ENCODE peak calls at places on chromosomes 5 and 9, in ten cellular contexts. One of them, this sample, is unnamed.

GRCh38 chr5:18088020-18088579 is 453.8 kb downstream of the TAF11L14 start:
- DNase-seq in heart left ventricle: no peak
- DNase-seq in stomach: no peak
- DNase-seq in A549: no peak
- DNase-seq in psoas muscle: no peak
- DNase-seq in MM.1S: no peak
- DNase-seq in suprapubic skin: no peak
- DNase-seq in BE2C: no peak
- DNase-seq in heart right ventricle: no peak
- DNase-seq in hepatocyte: no peak
- DNase-seq in this sample: no peak

GRCh38 chr9:24587883-24588282 is 42.2 kb upstream of the IZUMO3 start:
- DNase-seq in heart left ventricle: no peak
- DNase-seq in stomach: no peak
- DNase-seq in A549: no peak
- DNase-seq in psoas muscle: no peak
- DNase-seq in MM.1S: no peak
- DNase-seq in suprapubic skin: no peak
- DNase-seq in BE2C: no peak
- DNase-seq in heart right ventricle: no peak
- DNase-seq in hepatocyte: no peak
- DNase-seq in this sample: no peak

GRCh38 chr9:128945798-128946501 is 1.5 kb downstream of the DOLK start:
- DNase-seq in heart left ventricle: no peak
- DNase-seq in stomach: no peak
- DNase-seq in A549: no peak
- DNase-seq in psoas muscle: peak; percentile 28
- DNase-seq in MM.1S: no peak
- DNase-seq in suprapubic skin: peak; percentile 72
- DNase-seq in BE2C: no peak
- DNase-seq in heart right ventricle: no peak
- DNase-seq in hepatocyte: no peak
- DNase-seq in this sample: no peak

GRCh38 chr5:103617090-103617489 is 54.5 kb upstream of the NUDT12 start:
- DNase-seq in heart left ventricle: no peak
- DNase-seq in stomach: no peak
- DNase-seq in A549: no peak
- DNase-seq in psoas muscle: no peak
- DNase-seq in MM.1S: no peak
- DNase-seq in suprapubic skin: no peak
- DNase-seq in BE2C: no peak
- DNase-seq in heart right ventricle: no peak
- DNase-seq in hepatocyte: no peak
- DNase-seq in this sample: no peak

GRCh38 chr5:77306531-77306930 is 96.1 kb downstream of the PDE8B start:
- DNase-seq in heart left ventricle: no peak
- DNase-seq in stomach: no peak
- DNase-seq in A549: no peak
- DNase-seq in psoas muscle: no peak
- DNase-seq in MM.1S: no peak
- DNase-seq in suprapubic skin: no peak
- DNase-seq in BE2C: no peak
- DNase-seq in heart right ventricle: no peak
- DNase-seq in hepatocyte: no peak
- DNase-seq in this sample: peak; percentile 33

GRCh38 chr5:111772456-111772855 is 15.5 kb upstream of the NREP start:
- DNase-seq in heart left ventricle: no peak
- DNase-seq in stomach: no peak
- DNase-seq in A549: peak; percentile 33
- DNase-seq in psoas muscle: no peak
- DNase-seq in MM.1S: no peak
- DNase-seq in suprapubic skin: no peak
- DNase-seq in BE2C: peak; percentile 32
- DNase-seq in heart right ventricle: no peak
- DNase-seq in hepatocyte: peak; percentile 26
- DNase-seq in this sample: peak; percentile 89

GRCh38 chr5:139091439-139092156 is 106.6 kb downstream of the SIL1 start:
- DNase-seq in heart left ventricle: no peak
- DNase-seq in stomach: no peak
- DNase-seq in A549: no peak
- DNase-seq in psoas muscle: no peak
- DNase-seq in MM.1S: no peak
- DNase-seq in suprapubic skin: no peak
- DNase-seq in BE2C: no peak
- DNase-seq in heart right ventricle: no peak
- DNase-seq in hepatocyte: peak; percentile 11
- DNase-seq in this sample: no peak

GRCh38 chr5:58923355-58923754 is 340.5 kb downstream of the RAB3C start:
- DNase-seq in heart left ventricle: no peak
- DNase-seq in stomach: no peak
- DNase-seq in A549: no peak
- DNase-seq in psoas muscle: no peak
- DNase-seq in MM.1S: no peak
- DNase-seq in suprapubic skin: no peak
- DNase-seq in BE2C: no peak
- DNase-seq in heart right ventricle: no peak
- DNase-seq in hepatocyte: no peak
- DNase-seq in this sample: no peak

GRCh38 chr5:79936644-79937216 is 54.3 kb downstream of the MTX3 start:
- DNase-seq in heart left ventricle: no peak
- DNase-seq in stomach: no peak
- DNase-seq in A549: no peak
- DNase-seq in psoas muscle: no peak
- DNase-seq in MM.1S: no peak
- DNase-seq in suprapubic skin: no peak
- DNase-seq in BE2C: no peak
- DNase-seq in heart right ventricle: no peak
- DNase-seq in hepatocyte: no peak
- DNase-seq in this sample: no peak

GRCh38 chr9:95776131-95776530 is 99.4 kb upstream of the ERCC6L2 start:
- DNase-seq in heart left ventricle: no peak
- DNase-seq in stomach: no peak
- DNase-seq in A549: no peak
- DNase-seq in psoas muscle: no peak
- DNase-seq in MM.1S: no peak
- DNase-seq in suprapubic skin: no peak
- DNase-seq in BE2C: no peak
- DNase-seq in heart right ventricle: no peak
- DNase-seq in hepatocyte: no peak
- DNase-seq in this sample: no peak

GRCh38 chr5:2175842-2176404 is 293.2 kb upstream of the IRX4 start:
- DNase-seq in heart left ventricle: no peak
- DNase-seq in stomach: no peak
- DNase-seq in A549: no peak
- DNase-seq in psoas muscle: no peak
- DNase-seq in MM.1S: no peak
- DNase-seq in suprapubic skin: no peak
- DNase-seq in BE2C: no peak
- DNase-seq in heart right ventricle: no peak
- DNase-seq in hepatocyte: no peak
- DNase-seq in this sample: no peak

GRCh38 chr9:113456235-113456634 is 7.3 kb upstream of the RGS3 start:
- DNase-seq in heart left ventricle: no peak
- DNase-seq in stomach: no peak
- DNase-seq in A549: no peak
- DNase-seq in psoas muscle: no peak
- DNase-seq in MM.1S: no peak
- DNase-seq in suprapubic skin: no peak
- DNase-seq in BE2C: no peak
- DNase-seq in heart right ventricle: no peak
- DNase-seq in hepatocyte: no peak
- DNase-seq in this sample: no peak

GRCh38 chr5:107680099-107680498 is 9.4 kb upstream of the EFNA5 start:
- DNase-seq in heart left ventricle: no peak
- DNase-seq in stomach: no peak
- DNase-seq in A549: no peak
- DNase-seq in psoas muscle: no peak
- DNase-seq in MM.1S: no peak
- DNase-seq in suprapubic skin: no peak
- DNase-seq in BE2C: no peak
- DNase-seq in heart right ventricle: no peak
- DNase-seq in hepatocyte: no peak
- DNase-seq in this sample: no peak

GRCh38 chr9:92384373-92384772 is 20.0 kb downstream of the OGN start:
- DNase-seq in heart left ventricle: no peak
- DNase-seq in stomach: no peak
- DNase-seq in A549: no peak
- DNase-seq in psoas muscle: no peak
- DNase-seq in MM.1S: no peak
- DNase-seq in suprapubic skin: no peak
- DNase-seq in BE2C: no peak
- DNase-seq in heart right ventricle: no peak
- DNase-seq in hepatocyte: no peak
- DNase-seq in this sample: no peak

DNA sequence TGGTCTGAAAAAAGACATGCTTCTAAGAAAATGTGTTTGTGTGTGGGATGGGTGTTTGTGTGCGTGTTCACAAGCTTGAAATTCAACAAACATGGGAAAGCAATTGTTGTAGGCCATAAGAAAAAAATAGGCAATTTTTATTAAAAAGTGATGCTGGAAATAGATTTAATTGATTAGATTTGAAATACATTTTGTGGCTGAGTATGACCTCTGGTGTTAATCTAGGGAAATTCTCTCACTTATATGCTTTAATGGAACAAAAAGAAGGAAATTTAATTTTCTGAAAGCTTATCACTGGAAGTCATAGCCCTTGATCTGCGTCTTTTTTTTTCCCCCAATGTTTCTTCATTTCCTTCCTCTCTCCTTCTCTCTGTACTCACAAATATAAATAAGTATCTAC is 3.5 kb upstream of the KCNN2 start:
- DNase-seq in heart left ventricle: no peak
- DNase-seq in stomach: no peak
- DNase-seq in A549: no peak
- DNase-seq in psoas muscle: no peak
- DNase-seq in MM.1S: no peak
- DNase-seq in suprapubic skin: no peak
- DNase-seq in BE2C: no peak
- DNase-seq in heart right ventricle: no peak
- DNase-seq in hepatocyte: no peak
- DNase-seq in this sample: no peak
- H3K9me3 ChIP-seq in heart left ventricle: no peaks in the 10 kb centered on the region
- H3K9me3 ChIP-seq in stomach: no peaks in the 10 kb centered on the region
- H3K9me3 ChIP-seq in A549: no peaks in the 10 kb centered on the region
- H3K9me3 ChIP-seq in psoas muscle: no peaks in the 10 kb centered on the region
- H3K9me3 ChIP-seq in MM.1S: no peaks in the 10 kb centered on the region
- H3K9me3 ChIP-seq in suprapubic skin: no peaks in the 10 kb centered on the region
- H3K9me3 ChIP-seq in BE2C: no peaks in the 10 kb centered on the region
- H3K9me3 ChIP-seq in heart right ventricle: no peaks in the 10 kb centered on the region
- H3K9me3 ChIP-seq in hepatocyte: no peaks in the 10 kb centered on the region
- H3K9me3 ChIP-seq in this sample: no peaks in the 10 kb centered on the region

GRCh38 chr5:97488126-97488668 is 305.1 kb upstream of the RIOK2 start:
- DNase-seq in heart left ventricle: no peak
- DNase-seq in stomach: no peak
- DNase-seq in A549: no peak
- DNase-seq in psoas muscle: no peak
- DNase-seq in MM.1S: no peak
- DNase-seq in suprapubic skin: no peak
- DNase-seq in BE2C: no peak
- DNase-seq in heart right ventricle: no peak
- DNase-seq in hepatocyte: no peak
- DNase-seq in this sample: no peak

GRCh38 chr5:97494465-97494864 is 311.4 kb upstream of the RIOK2 start:
- DNase-seq in heart left ventricle: no peak
- DNase-seq in stomach: no peak
- DNase-seq in A549: no peak
- DNase-seq in psoas muscle: no peak
- DNase-seq in MM.1S: no peak
- DNase-seq in suprapubic skin: no peak
- DNase-seq in BE2C: no peak
- DNase-seq in heart right ventricle: no peak
- DNase-seq in hepatocyte: no peak
- DNase-seq in this sample: no peak

DNA sequence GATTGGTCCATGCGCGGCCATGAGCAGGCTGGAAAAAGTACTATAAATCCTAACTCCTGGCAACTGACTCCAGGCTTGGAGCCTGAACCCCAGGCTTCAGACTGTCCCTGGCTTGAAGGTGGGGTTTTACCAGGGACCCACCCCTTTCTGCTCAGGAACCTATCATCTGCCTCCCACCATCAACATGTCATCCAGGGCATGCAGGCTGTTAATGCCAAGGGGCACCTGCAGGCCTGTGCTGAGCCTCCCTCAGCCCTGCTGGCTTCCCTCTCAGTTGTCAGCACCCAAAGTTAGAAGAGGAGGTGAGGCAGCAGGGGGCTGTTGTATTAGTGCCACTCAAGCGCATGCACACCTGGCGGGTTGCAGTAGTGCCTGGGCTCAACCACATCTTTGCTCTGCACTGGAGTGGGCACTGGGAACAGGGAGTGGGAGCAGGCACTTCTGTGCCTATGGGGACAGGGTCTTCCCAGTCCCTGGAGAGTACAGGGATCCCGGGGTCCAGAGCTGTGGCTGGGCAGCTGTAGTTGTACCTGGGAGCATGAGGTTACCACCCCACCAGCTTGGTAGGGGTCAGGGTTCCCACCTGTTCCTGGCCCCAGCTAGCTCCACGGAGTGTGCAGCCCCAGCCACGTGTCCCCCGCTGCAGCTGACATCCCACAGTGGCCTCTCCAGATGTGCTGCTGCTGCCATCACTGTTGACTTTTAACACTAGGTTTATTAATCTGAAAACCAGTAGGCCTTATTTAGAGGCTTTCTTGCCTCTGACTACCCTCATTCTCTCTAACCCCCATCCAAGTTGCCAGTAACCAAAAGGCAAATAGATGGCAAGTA is 306.2 kb upstream of the RIOK2 start:
- DNase-seq in heart left ventricle: no peak
- DNase-seq in stomach: no peak
- DNase-seq in A549: no peak
- DNase-seq in psoas muscle: no peak
- DNase-seq in MM.1S: no peak
- DNase-seq in suprapubic skin: no peak
- DNase-seq in BE2C: no peak
- DNase-seq in heart right ventricle: no peak
- DNase-seq in hepatocyte: no peak
- DNase-seq in this sample: no peak
- TF ChIP-seq CTCF in heart left ventricle: no peak
- TF ChIP-seq CTCF in stomach: no peak
- TF ChIP-seq CTCF in A549: no peak
- TF ChIP-seq CTCF in psoas muscle: no peak
- TF ChIP-seq CTCF in MM.1S: no peak
- TF ChIP-seq CTCF in suprapubic skin: no peak
- TF ChIP-seq CTCF in BE2C: no peak
- TF ChIP-seq CTCF in heart right ventricle: no peak
- TF ChIP-seq CTCF in hepatocyte: no peak
- TF ChIP-seq CTCF in this sample: no peak

GRCh38 chr9:98184326-98184725 is 8.1 kb downstream of the CORO2A start:
- DNase-seq in heart left ventricle: no peak
- DNase-seq in stomach: no peak
- DNase-seq in A549: no peak
- DNase-seq in psoas muscle: peak; percentile 2
- DNase-seq in MM.1S: no peak
- DNase-seq in suprapubic skin: no peak
- DNase-seq in BE2C: no peak
- DNase-seq in heart right ventricle: no peak
- DNase-seq in hepatocyte: no peak
- DNase-seq in this sample: no peak
- H3K4me3 ChIP-seq in heart left ventricle: no peak overlapping the region
- H3K4me3 ChIP-seq in stomach: no peak overlapping the region
- H3K4me3 ChIP-seq in A549: no peak overlapping the region
- H3K4me3 ChIP-seq in psoas muscle: no peak overlapping the region
- H3K4me3 ChIP-seq in MM.1S: no peak overlapping the region
- H3K4me3 ChIP-seq in suprapubic skin: no peak overlapping the region
- H3K4me3 ChIP-seq in BE2C: peak overlapping the region; percentile 6
- H3K4me3 ChIP-seq in heart right ventricle: no peak overlapping the region
- H3K4me3 ChIP-seq in hepatocyte: no peak overlapping the region
- H3K4me3 ChIP-seq in this sample: no peak overlapping the region

GRCh38 chr9:40913096-40913719 is 215.3 kb downstream of the FOXD4L6 start:
- DNase-seq in heart left ventricle: no peak
- DNase-seq in stomach: no peak
- DNase-seq in A549: no peak
- DNase-seq in psoas muscle: no peak
- DNase-seq in MM.1S: no peak
- DNase-seq in suprapubic skin: no peak
- DNase-seq in BE2C: no peak
- DNase-seq in heart right ventricle: no peak
- DNase-seq in hepatocyte: no peak
- DNase-seq in this sample: no peak
- H3K9me3 ChIP-seq in heart left ventricle: peaks cover 94% of the 10 kb centered on the region
- H3K9me3 ChIP-seq in stomach: peaks cover 94% of the 10 kb centered on the region
- H3K9me3 ChIP-seq in A549: peaks cover 80% of the 10 kb centered on the region
- H3K9me3 ChIP-seq in psoas muscle: peaks cover 84% of the 10 kb centered on the region
- H3K9me3 ChIP-seq in MM.1S: no peaks in the 10 kb centered on the region
- H3K9me3 ChIP-seq in suprapubic skin: peaks cover 90% of the 10 kb centered on the region
- H3K9me3 ChIP-seq in BE2C: peaks cover 3% of the 10 kb centered on the region
- H3K9me3 ChIP-seq in heart right ventricle: peaks cover 46% of the 10 kb centered on the region
- H3K9me3 ChIP-seq in hepatocyte: peaks cover 61% of the 10 kb centered on the region
- H3K9me3 ChIP-seq in this sample: peaks cover 78% of the 10 kb centered on the region